ENCODE peak calls at places on chromosomes 12 and 14, in eight cellular contexts. Q, E, J, R, H, V, I and T are unnamed samples.

GRCh38 chr12:55073043-55074022 is 52.9 kb upstream of the OR9K2 start:
- DNase-seq in Q (peak), E (peak), J (peak), R (peak), H (peak), V (peak), I (peak), T (peak)

GRCh38 chr12:57727758-57728395 is 10.7 kb downstream of the AGAP2 start:
- DNase-seq in Q (no peak), E (no peak), J (no peak), R (no peak), H (no peak), V (no peak), I (no peak), T (no peak)

GRCh38 chr14:36383674-36384421 is 63.4 kb upstream of the MBIP start:
- DNase-seq in Q (peak), E (no peak), J (no peak), R (no peak), H (no peak), V (no peak), I (no peak), T (peak)

GRCh38 chr12:58443273-58443980 is 476.9 kb downstream of the LRIG3 start:
- DNase-seq in Q (no peak), E (peak), J (no peak), R (no peak), H (peak), V (peak), I (no peak), T (no peak)

GRCh38 chr14:65478596-65478995 is 66.1 kb downstream of the FUT8 start:
- DNase-seq in Q (no peak), E (peak), J (peak), R (no peak), H (peak), V (peak), I (no peak), T (no peak)

GRCh38 chr12:3704512-3705348 is 48.2 kb downstream of the CRACR2A start:
- DNase-seq in Q (no peak), E (peak), J (no peak), R (no peak), H (peak), V (peak), I (no peak), T (no peak)

GRCh38 chr14:54671537-54671936 is 104.6 kb downstream of the SAMD4A start:
- DNase-seq in Q (peak), E (no peak), J (no peak), R (no peak), H (no peak), V (no peak), I (no peak), T (no peak)

GRCh38 chr12:113359133-113359938 is 949 bp downstream of the PLBD2 start:
- DNase-seq in Q (peak), E (peak), J (no peak), R (no peak), H (peak), V (peak), I (no peak), T (no peak)

GRCh38 chr14:104297721-104298401 is 159.5 kb downstream of the KIF26A start:
- DNase-seq in Q (peak), E (no peak), J (no peak), R (no peak), H (no peak), V (no peak), I (no peak), T (peak)

GRCh38 chr12:111741235-111741812 is 25.4 kb upstream of the ALDH2 start:
- DNase-seq in Q (no peak), E (peak), J (no peak), R (no peak), H (no peak), V (peak), I (peak), T (no peak)

GRCh38 chr12:53078425-53079225 is 565 bp downstream of the SPRYD3 start:
- DNase-seq in Q (no peak), E (no peak), J (no peak), R (no peak), H (peak), V (no peak), I (no peak), T (no peak)

GRCh38 chr14:93712838-93713724 is 75.2 kb downstream of the PRIMA1 start:
- DNase-seq in Q (no peak), E (no peak), J (peak), R (no peak), H (peak), V (no peak), I (no peak), T (no peak)

GRCh38 chr12:118821386-118821928 is 159.9 kb upstream of the SRRM4 start:
- DNase-seq in Q (no peak), E (no peak), J (no peak), R (no peak), H (no peak), V (no peak), I (no peak), T (no peak)

GRCh38 chr14:99735189-99736135 is 51.4 kb downstream of the CYP46A1 start:
- DNase-seq in Q (peak), E (no peak), J (no peak), R (no peak), H (no peak), V (no peak), I (no peak), T (peak)

GRCh38 chr12:131209082-131210070 is 255.7 kb downstream of the ADGRD1 start:
- DNase-seq in Q (no peak), E (no peak), J (no peak), R (no peak), H (no peak), V (no peak), I (no peak), T (peak)

GRCh38 chr12:107903377-107904061 is 129.0 kb downstream of the ASCL4 start:
- DNase-seq in Q (peak), E (no peak), J (no peak), R (no peak), H (no peak), V (peak), I (no peak), T (peak)

GRCh38 chr12:11822071-11822818 is 172.8 kb downstream of the ETV6 start:
- DNase-seq in Q (no peak), E (no peak), J (peak), R (peak), H (peak), V (peak), I (peak), T (no peak)
- H3K4me3 ChIP-seq in Q (no peak), E (no peak), J (no peak), R (no peak), H (no peak), V (no peak), I (peak), T (no peak)

DNA sequence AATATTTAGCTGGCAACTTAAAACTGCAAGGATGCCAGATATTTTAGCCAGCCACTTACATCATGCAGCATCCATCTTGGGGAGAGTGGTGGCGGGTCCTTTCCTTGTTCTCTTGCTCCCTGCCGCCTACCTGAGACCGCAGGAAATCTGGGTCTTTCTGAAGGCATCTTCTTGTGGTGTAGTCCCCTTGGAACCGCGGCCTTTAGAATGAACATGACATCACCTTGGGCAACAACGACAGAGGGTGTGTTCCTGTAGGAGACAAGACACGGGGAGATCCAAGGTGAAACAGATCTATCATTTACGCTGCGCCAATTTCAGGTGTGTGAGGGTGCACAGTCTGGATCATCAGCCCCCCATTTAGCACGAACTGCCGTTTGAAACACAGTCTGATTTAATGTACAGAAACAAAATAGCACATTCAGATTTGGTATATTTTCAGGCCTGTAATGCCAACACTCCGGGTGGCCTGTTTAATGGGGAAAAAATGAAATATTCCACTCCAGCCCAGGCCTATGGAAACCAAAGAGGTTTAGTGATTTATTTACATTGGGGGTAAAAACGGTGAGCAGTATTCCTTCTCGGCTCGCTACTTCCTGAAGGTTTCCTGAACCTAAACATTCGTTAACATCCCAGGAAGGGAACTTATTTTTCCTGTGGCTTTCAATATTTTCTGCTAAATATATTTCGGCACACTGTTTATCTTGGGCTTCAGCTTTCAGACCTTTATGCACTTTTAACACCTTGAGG is 12.7 kb upstream of the IRF2BPL start:
- DNase-seq in Q (no peak), E (no peak), J (no peak), R (no peak), H (no peak), V (no peak), I (no peak), T (no peak)
- H3K4me3 ChIP-seq in Q (peak), E (no peak), J (no peak), R (peak), H (no peak), V (peak), I (peak), T (peak)

DNA sequence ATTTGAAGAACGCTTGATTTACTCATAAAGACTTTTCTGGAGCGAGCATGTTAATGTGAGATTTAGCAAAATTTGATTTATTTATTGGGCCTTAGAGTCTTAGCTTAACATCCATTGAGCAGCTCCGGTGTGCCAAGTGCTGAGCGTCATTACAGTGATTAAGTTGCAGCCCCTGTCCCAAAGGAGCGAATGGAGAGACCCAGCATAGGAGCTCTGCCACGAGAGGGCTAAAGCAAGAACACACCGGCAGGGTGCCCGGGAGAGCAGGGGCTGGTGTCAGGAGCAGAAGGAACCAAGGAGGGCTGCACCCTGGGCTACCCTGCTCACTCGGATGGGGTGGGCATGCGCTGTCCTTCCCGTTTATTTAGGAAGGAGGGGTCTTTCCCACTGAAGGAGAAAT is 50.6 kb downstream of the PPP2R5C start:
- DNase-seq in Q (no peak), E (no peak), J (no peak), R (no peak), H (no peak), V (no peak), I (no peak), T (no peak)
- H3K4me3 ChIP-seq in Q (peak), E (no peak), J (no peak), R (no peak), H (no peak), V (no peak), I (no peak), T (no peak)

DNA sequence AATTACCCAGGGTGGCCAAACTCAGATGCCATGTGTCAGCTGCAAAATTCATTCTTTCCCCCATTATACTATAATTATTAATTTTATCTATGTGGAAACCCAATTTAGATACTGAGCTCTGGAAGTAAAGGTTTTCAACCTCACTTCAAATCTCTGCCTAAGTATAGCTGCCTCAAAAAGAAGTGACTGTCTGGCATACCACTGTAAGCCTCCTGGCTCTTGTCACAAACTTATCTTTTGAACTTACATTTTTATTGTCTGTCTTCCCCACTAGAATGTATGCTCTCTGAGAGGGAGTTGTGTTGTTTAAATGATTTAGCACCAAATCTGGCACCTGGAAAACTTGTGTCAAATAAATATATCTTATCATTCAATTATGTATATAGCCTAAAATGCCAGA is 16.1 kb upstream of the PRICKLE1 start:
- DNase-seq in Q (no peak), E (no peak), J (no peak), R (no peak), H (no peak), V (no peak), I (no peak), T (no peak)
- H3K4me3 ChIP-seq in Q (no peak), E (no peak), J (no peak), R (no peak), H (no peak), V (no peak), I (no peak), T (no peak)

GRCh38 chr12:71476513-71476912 is 36.9 kb downstream of the LGR5 start:
- DNase-seq in Q (no peak), E (peak), J (peak), R (peak), H (peak), V (peak), I (peak), T (no peak)
- H3K4me3 ChIP-seq in Q (no peak), E (no peak), J (no peak), R (no peak), H (no peak), V (no peak), I (no peak), T (no peak)

DNA sequence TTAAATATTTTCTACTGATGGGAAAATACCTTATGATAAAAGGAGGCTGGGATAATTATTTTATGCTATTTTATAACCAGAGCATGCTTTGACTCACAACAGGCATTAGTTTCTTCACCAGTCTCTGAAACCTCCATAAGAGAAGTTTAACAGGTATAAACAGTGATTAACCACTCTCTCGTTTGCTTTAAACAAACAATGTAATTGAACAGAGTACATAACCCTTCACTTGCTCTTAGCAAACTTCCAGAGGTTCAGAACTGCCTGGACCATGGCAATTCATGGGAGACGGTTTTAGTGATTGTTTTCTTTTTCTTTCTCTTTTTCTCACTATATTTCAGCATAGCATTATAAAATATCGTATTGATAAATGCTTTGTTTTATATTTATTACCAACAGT is 35.3 kb downstream of the CFAP251 start:
- DNase-seq in Q (no peak), E (no peak), J (no peak), R (no peak), H (no peak), V (no peak), I (no peak), T (no peak)
- H3K4me3 ChIP-seq in Q (no peak), E (no peak), J (no peak), R (no peak), H (no peak), V (no peak), I (no peak), T (no peak)

GRCh38 chr12:27970391-27970980 is 2.0 kb downstream of the PTHLH start:
- DNase-seq in Q (no peak), E (peak), J (no peak), R (no peak), H (peak), V (peak), I (no peak), T (no peak)

GRCh38 chr12:27971606-27972005 is 927 bp downstream of the PTHLH start:
- DNase-seq in Q (no peak), E (no peak), J (no peak), R (no peak), H (no peak), V (no peak), I (no peak), T (no peak)

GRCh38 chr12:27972721-27973120 is at the start of gene PTHLH:
- DNase-seq in Q (no peak), E (no peak), J (no peak), R (no peak), H (no peak), V (no peak), I (no peak), T (no peak)

GRCh38 chr12:27969901-27970390 is 2.6 kb downstream of the PTHLH start:
- DNase-seq in Q (peak), E (peak), J (no peak), R (no peak), H (peak), V (peak), I (no peak), T (peak)

GRCh38 chr12:27970981-27971489 is 1.5 kb downstream of the PTHLH start:
- DNase-seq in Q (no peak), E (no peak), J (no peak), R (no peak), H (no peak), V (peak), I (no peak), T (no peak)
- H3K4me3 ChIP-seq in Q (peak), E (no peak), J (peak), R (peak), H (peak), V (peak), I (peak), T (peak)

GRCh38 chr12:5043589-5044419 is at the start of gene KCNA5:
- DNase-seq in Q (peak), E (no peak), J (no peak), R (no peak), H (no peak), V (no peak), I (no peak), T (no peak)
- H3K4me3 ChIP-seq in Q (peak), E (no peak), J (peak), R (no peak), H (no peak), V (no peak), I (no peak), T (no peak)

GRCh38 chr12:101675555-101675954 is 21.9 kb upstream of the CHPT1 start:
- DNase-seq in Q (no peak), E (no peak), J (no peak), R (no peak), H (no peak), V (no peak), I (no peak), T (no peak)
- H3K4me3 ChIP-seq in Q (no peak), E (no peak), J (no peak), R (no peak), H (no peak), V (no peak), I (no peak), T (no peak)